ENCODE peak calls at places on chromosome 5, in eight cellular contexts. M, F, I, Z, U, Q, H and Y are unnamed samples.

GRCh38 chr5:14216372-14216771 is 73.2 kb downstream of the TRIO start:
- DNase-seq in M (peak), F (no peak), I (no peak), Z (no peak), U (peak), Q (no peak), H (no peak), Y (no peak)

GRCh38 chr5:130978475-130978874 is 186.6 kb downstream of the HINT1 start:
- DNase-seq in M (peak), F (no peak), I (no peak), Z (no peak), U (no peak), Q (no peak), H (no peak), Y (no peak)

GRCh38 chr5:13930721-13931246 is 13.7 kb downstream of the DNAH5 start:
- DNase-seq in M (no peak), F (no peak), I (no peak), Z (no peak), U (no peak), Q (no peak), H (no peak), Y (no peak)

GRCh38 chr5:51378778-51379652 is 4.2 kb upstream of the ISL1 start:
- DNase-seq in M (peak), F (no peak), I (no peak), Z (peak), U (no peak), Q (peak), H (no peak), Y (peak)

GRCh38 chr5:83925321-83925877 is 204.7 kb upstream of the HAPLN1 start:
- DNase-seq in M (peak), F (no peak), I (no peak), Z (no peak), U (peak), Q (no peak), H (no peak), Y (no peak)

GRCh38 chr5:18395126-18396110 is 761.2 kb downstream of the TAF11L14 start:
- DNase-seq in M (no peak), F (no peak), I (no peak), Z (no peak), U (no peak), Q (no peak), H (peak), Y (no peak)

GRCh38 chr5:122415481-122416120 is 103.6 kb downstream of the SNCAIP start:
- DNase-seq in M (peak), F (no peak), I (peak), Z (peak), U (peak), Q (peak), H (peak), Y (peak)

GRCh38 chr5:124605516-124605915 is 140.9 kb downstream of the ZNF608 start:
- DNase-seq in M (peak), F (no peak), I (no peak), Z (no peak), U (peak), Q (no peak), H (no peak), Y (no peak)

GRCh38 chr5:176611435-176611834 is 1.5 kb upstream of the GPRIN1 start:
- DNase-seq in M (peak), F (no peak), I (peak), Z (peak), U (peak), Q (peak), H (no peak), Y (peak)

GRCh38 chr5:168674893-168675482 is 95.8 kb upstream of the PANK3 start:
- DNase-seq in M (no peak), F (no peak), I (no peak), Z (no peak), U (no peak), Q (no peak), H (no peak), Y (no peak)

GRCh38 chr5:139861021-139861888 is 65.6 kb downstream of the PSD2 start:
- DNase-seq in M (no peak), F (no peak), I (no peak), Z (no peak), U (no peak), Q (no peak), H (no peak), Y (no peak)

GRCh38 chr5:179162351-179163235 is 102.4 kb downstream of the ZNF354C start:
- DNase-seq in M (no peak), F (peak), I (no peak), Z (no peak), U (no peak), Q (no peak), H (no peak), Y (no peak)

GRCh38 chr5:125295405-125295872 is 549.0 kb upstream of the ZNF608 start:
- DNase-seq in M (peak), F (no peak), I (no peak), Z (no peak), U (peak), Q (peak), H (no peak), Y (no peak)

GRCh38 chr5:1363160-1363559 is 18.3 kb upstream of the CLPTM1L start:
- DNase-seq in M (no peak), F (peak), I (no peak), Z (no peak), U (no peak), Q (no peak), H (no peak), Y (no peak)

GRCh38 chr5:155833282-155833681 is 493.7 kb upstream of the SGCD start:
- DNase-seq in M (no peak), F (no peak), I (no peak), Z (no peak), U (peak), Q (peak), H (peak), Y (no peak)

GRCh38 chr5:81400375-81400774 is 6.4 kb upstream of the ACOT12 start:
- DNase-seq in M (no peak), F (no peak), I (no peak), Z (no peak), U (no peak), Q (no peak), H (no peak), Y (no peak)

GRCh38 chr5:126384985-126385384 is 38.2 kb upstream of the GRAMD2B start:
- DNase-seq in M (peak), F (no peak), I (no peak), Z (no peak), U (peak), Q (no peak), H (no peak), Y (no peak)

GRCh38 chr5:59182722-59183121 is 599.8 kb downstream of the RAB3C start:
- DNase-seq in M (no peak), F (no peak), I (no peak), Z (no peak), U (no peak), Q (no peak), H (no peak), Y (no peak)

GRCh38 chr5:68251386-68251785 is 35.8 kb downstream of the PIK3R1 start:
- DNase-seq in M (peak), F (no peak), I (no peak), Z (no peak), U (peak), Q (peak), H (no peak), Y (no peak)

GRCh38 chr5:78930742-78931141 is 54.4 kb downstream of the ARSB start:
- DNase-seq in M (peak), F (no peak), I (no peak), Z (no peak), U (peak), Q (no peak), H (no peak), Y (no peak)

GRCh38 chr5:34930527-34930844 is 1.1 kb downstream of the DNAJC21 start:
- DNase-seq in M (peak), F (no peak), I (no peak), Z (no peak), U (peak), Q (no peak), H (no peak), Y (no peak)

GRCh38 chr5:37248387-37248969 is 698 bp downstream of the CPLANE1 start:
- DNase-seq in M (peak), F (no peak), I (no peak), Z (no peak), U (peak), Q (peak), H (peak), Y (no peak)

GRCh38 chr5:147763791-147764525 is 18.6 kb downstream of the JAKMIP2 start:
- DNase-seq in M (peak), F (no peak), I (no peak), Z (no peak), U (peak), Q (no peak), H (no peak), Y (no peak)

GRCh38 chr5:53330491-53330890 is 149.9 kb upstream of the FST start:
- DNase-seq in M (no peak), F (no peak), I (no peak), Z (no peak), U (no peak), Q (no peak), H (no peak), Y (no peak)

GRCh38 chr5:53331463-53331862 is 149.0 kb upstream of the FST start:
- DNase-seq in M (peak), F (no peak), I (no peak), Z (no peak), U (peak), Q (no peak), H (no peak), Y (no peak)

GRCh38 chr5:53326420-53327153 is 153.8 kb upstream of the FST start:
- DNase-seq in M (peak), F (no peak), I (no peak), Z (no peak), U (peak), Q (no peak), H (no peak), Y (no peak)

GRCh38 chr5:53323943-53324642 is 156.3 kb upstream of the FST start:
- DNase-seq in M (no peak), F (no peak), I (no peak), Z (no peak), U (peak), Q (peak), H (no peak), Y (no peak)

DNA sequence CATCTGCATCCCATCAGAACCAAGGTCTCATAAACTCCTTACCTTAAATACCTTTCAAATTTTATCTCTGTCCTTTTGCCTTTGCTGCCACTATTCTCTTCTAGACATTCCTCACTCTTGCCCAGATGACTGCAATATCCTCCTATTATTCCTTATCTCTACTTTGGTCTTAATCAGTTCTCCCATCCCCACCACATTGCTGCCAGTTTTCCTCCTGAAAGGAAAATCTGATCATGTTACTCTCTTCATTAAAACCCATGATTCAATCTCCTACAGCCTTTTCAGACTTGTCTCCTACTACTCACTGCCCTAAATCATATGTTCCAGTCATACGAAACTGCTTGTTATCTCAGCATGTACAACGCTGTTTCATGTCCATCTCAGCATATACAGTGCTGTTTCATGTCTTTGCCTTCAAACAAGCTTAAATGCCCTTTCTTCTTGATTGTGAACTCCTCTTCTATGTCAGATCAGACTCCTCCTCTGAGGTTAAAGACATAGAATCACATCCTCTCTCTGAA is 152.6 kb upstream of the FST start:
- DNase-seq in M (no peak), F (no peak), I (no peak), Z (no peak), U (no peak), Q (no peak), H (no peak), Y (no peak)
- TF ChIP-seq CTCF in M (no peak), F (no peak), I (no peak), Z (no peak), U (no peak), Q (no peak), H (no peak), Y (no peak)

DNA sequence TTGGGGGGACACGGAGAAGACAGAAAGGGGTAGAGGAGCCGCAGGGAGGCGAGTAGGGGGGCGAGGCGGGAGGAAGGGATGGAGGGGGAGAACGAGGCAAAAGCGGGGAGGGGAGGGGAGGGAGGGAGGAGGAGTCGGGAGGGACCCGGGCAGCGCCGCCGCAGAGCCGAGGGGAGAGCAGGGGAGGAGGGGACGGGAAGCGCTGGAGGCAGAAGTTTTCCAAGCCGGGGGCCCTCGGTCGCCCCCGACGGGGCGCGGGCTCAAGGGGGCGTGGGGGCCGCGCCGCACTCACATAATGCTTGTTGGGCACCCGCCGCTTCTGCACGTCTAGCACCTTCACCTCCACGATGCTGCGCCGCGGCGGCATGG is 355 bp downstream of the SH3PXD2B start:
- DNase-seq in M (no peak), F (no peak), I (no peak), Z (peak), U (no peak), Q (no peak), H (peak), Y (peak)
- TF ChIP-seq CTCF in M (no peak), F (no peak), I (no peak), Z (no peak), U (no peak), Q (no peak), H (no peak), Y (no peak)

GRCh38 chr5:163473613-163474243 is 13.3 kb downstream of the HMMR start:
- DNase-seq in M (no peak), F (no peak), I (no peak), Z (no peak), U (no peak), Q (peak), H (no peak), Y (no peak)
- TF ChIP-seq CTCF in M (no peak), F (peak), I (no peak), Z (no peak), U (peak), Q (peak), H (no peak), Y (peak)

DNA sequence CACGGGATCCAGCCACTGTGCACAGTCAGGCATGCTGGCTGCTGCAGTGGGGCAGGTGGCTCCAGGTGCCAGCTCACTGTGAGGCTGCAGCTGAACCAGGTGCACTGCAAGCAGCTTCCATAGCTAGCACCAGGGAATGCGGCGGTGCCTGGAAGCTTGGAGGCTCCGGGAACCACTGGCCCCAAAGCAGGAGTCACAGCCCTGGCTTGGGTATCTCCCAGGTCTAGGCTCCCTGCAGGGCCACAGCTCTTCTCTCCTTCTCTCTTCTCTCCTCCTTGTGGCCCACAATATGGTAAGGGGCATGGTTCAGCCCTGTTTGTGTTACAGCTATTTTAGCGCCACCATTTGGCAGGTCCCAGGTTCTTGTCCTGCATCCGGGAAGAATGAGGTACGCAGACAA is 6.7 kb upstream of the MTMR12 start:
- DNase-seq in M (no peak), F (no peak), I (no peak), Z (no peak), U (no peak), Q (no peak), H (peak), Y (no peak)
- TF ChIP-seq CTCF in M (no peak), F (no peak), I (no peak), Z (no peak), U (no peak), Q (no peak), H (peak), Y (no peak)

GRCh38 chr5:113660848-113661247 is 147.4 kb downstream of the YTHDC2 start:
- DNase-seq in M (no peak), F (no peak), I (no peak), Z (no peak), U (no peak), Q (no peak), H (no peak), Y (no peak)

DNA sequence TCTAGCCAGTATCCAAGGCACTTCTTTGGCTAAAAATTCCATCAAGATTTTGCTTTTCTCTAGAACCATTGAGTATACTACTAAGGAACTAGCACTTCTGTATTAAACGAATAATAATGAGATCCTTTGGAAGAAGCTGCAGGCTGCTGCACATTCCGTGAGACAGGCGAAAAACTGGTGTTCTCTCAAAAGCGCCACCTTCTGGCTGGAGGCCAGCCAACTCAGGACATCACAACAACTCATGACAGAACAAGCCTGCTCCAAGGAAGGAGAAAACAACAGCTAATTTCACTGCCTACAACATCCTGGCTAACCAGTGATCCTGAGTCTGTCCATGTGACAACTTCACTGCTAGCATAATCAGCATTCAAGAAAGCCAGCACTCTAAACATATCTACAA is 150.4 kb downstream of the YTHDC2 start:
- DNase-seq in M (peak), F (no peak), I (no peak), Z (peak), U (peak), Q (peak), H (peak), Y (no peak)
- TF ChIP-seq CTCF in M (peak), F (peak), I (peak), Z (peak), U (peak), Q (peak), H (peak), Y (peak)